ENCODE peak calls at places on chromosomes 12 and 14, in six cellular contexts. One of them, this sample, is unnamed.
A peak's percentile ranks its signal among the peaks of the same experiment; 100 is the strongest.

GRCh38 chr12:85955127-85955526 is 81.0 kb downstream of the NTS start:
- DNase-seq in NCI-H1694: no peak
- DNase-seq in left ventricle myocardium inferior: no peak
- DNase-seq in AG04450: no peak
- DNase-seq in A549: no peak
- DNase-seq in GM03348: peak; percentile 8
- DNase-seq in this sample: no peak

GRCh38 chr14:91872011-91872476 is 4.7 kb upstream of the TC2N start:
- DNase-seq in NCI-H1694: no peak
- DNase-seq in left ventricle myocardium inferior: no peak
- DNase-seq in A549: peak; percentile 61
- DNase-seq in GM03348: no peak
- DNase-seq in AG04450: no peak
- DNase-seq in this sample: no peak

GRCh38 chr14:79415726-79416125 is 795.6 kb downstream of the DIO2 start:
- DNase-seq in GM03348: no peak
- DNase-seq in A549: no peak
- DNase-seq in left ventricle myocardium inferior: no peak
- DNase-seq in AG04450: no peak
- DNase-seq in NCI-H1694: no peak
- DNase-seq in this sample: no peak

GRCh38 chr14:32012571-32012970 is 64.5 kb upstream of the ARHGAP5 start:
- DNase-seq in GM03348: no peak
- DNase-seq in A549: no peak
- DNase-seq in left ventricle myocardium inferior: no peak
- DNase-seq in NCI-H1694: no peak
- DNase-seq in AG04450: no peak
- DNase-seq in this sample: no peak

GRCh38 chr14:24054324-24054641 is 2.5 kb downstream of the CARMIL3 start:
- DNase-seq in NCI-H1694: no peak
- DNase-seq in GM03348: no peak
- DNase-seq in left ventricle myocardium inferior: no peak
- DNase-seq in AG04450: no peak
- DNase-seq in A549: no peak
- DNase-seq in this sample: no peak

GRCh38 chr12:132560421-132560830 is 50.0 kb downstream of the LRCOL1 start:
- DNase-seq in NCI-H1694: no peak
- DNase-seq in AG04450: no peak
- DNase-seq in left ventricle myocardium inferior: no peak
- DNase-seq in GM03348: peak; percentile 39
- DNase-seq in A549: peak; percentile 39
- DNase-seq in this sample: no peak

GRCh38 chr12:124914392-124915248 is at the start of gene UBC:
- DNase-seq in A549: peak; percentile 97
- DNase-seq in AG04450: peak; percentile 91
- DNase-seq in left ventricle myocardium inferior: peak; percentile 90
- DNase-seq in GM03348: peak; percentile 94
- DNase-seq in NCI-H1694: no peak
- DNase-seq in this sample: peak; percentile 84

GRCh38 chr12:87157791-87158190 is 871.4 kb downstream of the C12orf50 start:
- DNase-seq in left ventricle myocardium inferior: no peak
- DNase-seq in GM03348: peak; percentile 41
- DNase-seq in AG04450: peak; percentile 86
- DNase-seq in NCI-H1694: no peak
- DNase-seq in A549: peak; percentile 85
- DNase-seq in this sample: no peak

GRCh38 chr12:50925342-50925651 is 27.0 kb upstream of the HIGD1C start:
- DNase-seq in GM03348: no peak
- DNase-seq in AG04450: no peak
- DNase-seq in NCI-H1694: no peak
- DNase-seq in left ventricle myocardium inferior: no peak
- DNase-seq in A549: no peak
- DNase-seq in this sample: no peak

GRCh38 chr14:66379116-66379515 is 107.1 kb upstream of the CCDC196 start:
- DNase-seq in GM03348: no peak
- DNase-seq in left ventricle myocardium inferior: peak; percentile 25
- DNase-seq in AG04450: no peak
- DNase-seq in A549: no peak
- DNase-seq in NCI-H1694: no peak
- DNase-seq in this sample: no peak

GRCh38 chr12:47079365-47079893 is at the start of gene PCED1B:
- DNase-seq in NCI-H1694: no peak
- DNase-seq in A549: peak; percentile 76
- DNase-seq in AG04450: no peak
- DNase-seq in left ventricle myocardium inferior: peak; percentile 78
- DNase-seq in GM03348: peak; percentile 78
- DNase-seq in this sample: no peak